ENCODE peak calls at places on chromosomes 12 and 14, in four cellular contexts. G is activated CD4-positive, alpha-beta T cell treated with anti-CD3 and anti-CD28 coated beads, Interleukin-2, amount 50 U/mL, for 24 hours; S is AG09309; Y is nucleus accumbens. O is an unnamed sample.

GRCh38 chr12:76030378-76031080 is 1.0 kb downstream of the PHLDA1 start:
- DNase-seq in G (peak; percentile 32), S (no peak), Y (peak; percentile 40), O (no peak)

GRCh38 chr12:131947482-131948027 is 2.2 kb upstream of the EP400 start:
- DNase-seq in G (no peak), S (no peak), Y (no peak), O (no peak)

GRCh38 chr12:31790759-31791158 is 61.9 kb upstream of the AMN1 start:
- DNase-seq in G (no peak), S (no peak), Y (no peak), O (no peak)

GRCh38 chr12:1566449-1567135 is 27.8 kb downstream of the FBXL14 start:
- DNase-seq in G (no peak), S (no peak), Y (no peak), O (no peak)

GRCh38 chr14:24080142-24080530 is 8.8 kb downstream of the CPNE6 start:
- DNase-seq in G (no peak), S (no peak), Y (no peak), O (no peak)

GRCh38 chr12:121441555-121441954 is 41.6 kb downstream of the RNF34 start:
- DNase-seq in G (no peak), S (no peak), Y (no peak), O (no peak)

GRCh38 chr12:65728913-65729793 is 95.1 kb upstream of the HMGA2 start:
- DNase-seq in G (no peak), S (no peak), Y (no peak), O (no peak)

GRCh38 chr14:76337619-76338545 is 38.1 kb upstream of the ESRRB start:
- DNase-seq in G (no peak), S (no peak), Y (peak; percentile 11), O (no peak)

GRCh38 chr14:94395900-94396574 is 7.6 kb upstream of the SERPINA1 start:
- DNase-seq in G (no peak), S (no peak), Y (no peak), O (no peak)

GRCh38 chr12:54689984-54690383 is 41.8 kb upstream of the DCD start:
- DNase-seq in G (no peak), S (no peak), Y (no peak), O (no peak)

GRCh38 chr12:80590085-80590484 is 117.3 kb upstream of the MYF6 start:
- DNase-seq in G (no peak), S (no peak), Y (no peak), O (no peak)

GRCh38 chr14:84826349-84826748 is 703.6 kb upstream of the FLRT2 start:
- DNase-seq in G (no peak), S (no peak), Y (no peak), O (no peak)

GRCh38 chr12:6323340-6323994 is 13.0 kb downstream of the PLEKHG6 start:
- DNase-seq in G (peak; percentile 58), S (peak; percentile 85), Y (no peak), O (peak; percentile 76)

GRCh38 chr14:95500772-95501401 is 15.6 kb downstream of the SYNE3 start:
- DNase-seq in G (no peak), S (no peak), Y (no peak), O (no peak)

GRCh38 chr12:87667378-87667777 is 361.8 kb downstream of the C12orf50 start:
- DNase-seq in G (no peak), S (no peak), Y (no peak), O (no peak)

GRCh38 chr14:98297567-98297966 is 974.4 kb downstream of the BCL11B start:
- DNase-seq in G (no peak), S (no peak), Y (no peak), O (no peak)

GRCh38 chr12:96120359-96121100 is 73.6 kb upstream of the ELK3 start:
- DNase-seq in G (no peak), S (no peak), Y (no peak), O (no peak)

GRCh38 chr12:15276088-15276698 is 46.1 kb upstream of the PTPRO start:
- DNase-seq in G (no peak), S (no peak), Y (no peak), O (no peak)

GRCh38 chr12:69688021-69688420 is 11.1 kb downstream of the BEST3 start:
- DNase-seq in G (no peak), S (no peak), Y (no peak), O (no peak)

GRCh38 chr14:48937796-48938195 is 648.4 kb downstream of the RPS29 start:
- DNase-seq in G (no peak), S (no peak), Y (peak; percentile 2), O (peak; percentile 14)

GRCh38 chr14:64682173-64682710 is 22.0 kb upstream of the PLEKHG3 start:
- DNase-seq in G (no peak), S (peak; percentile 48), Y (peak; percentile 57), O (no peak)

GRCh38 chr14:88853129-88853528 is 28.7 kb downstream of the TTC8 start:
- DNase-seq in G (no peak), S (no peak), Y (no peak), O (no peak)

GRCh38 chr12:108643941-108644742 is 10.4 kb upstream of the SELPLG start:
- DNase-seq in G (no peak), S (no peak), Y (no peak), O (no peak)

GRCh38 chr12:38163442-38163801 is 153.2 kb upstream of the ALG10B start:
- DNase-seq in G (no peak), S (no peak), Y (no peak), O (no peak)

GRCh38 chr12:1634590-1635191 is 5.7 kb downstream of the WNT5B start:
- DNase-seq in G (peak; percentile 44), S (no peak), Y (peak; percentile 81), O (no peak)

GRCh38 chr12:68896881-68897540 is 36.0 kb downstream of the CPM start:
- DNase-seq in G (no peak), S (no peak), Y (no peak), O (no peak)

GRCh38 chr14:21093769-21094681 is 4.4 kb downstream of the ZNF219 start:
- DNase-seq in G (no peak), S (no peak), Y (peak; percentile 57), O (no peak)

GRCh38 chr12:85350356-85350755 is 70.3 kb downstream of the ALX1 start:
- DNase-seq in G (no peak), S (no peak), Y (no peak), O (no peak)

GRCh38 chr14:105487986-105488777 is 1.5 kb downstream of the CRIP1 start:
- DNase-seq in G (no peak), S (no peak), Y (no peak), O (no peak)

GRCh38 chr14:45254771-45255170 is 1.8 kb upstream of the MIS18BP1 start:
- DNase-seq in G (no peak), S (no peak), Y (no peak), O (no peak)

GRCh38 chr12:124551268-124552144 is 15.9 kb downstream of the NCOR2 start:
- DNase-seq in G (no peak), S (no peak), Y (peak; percentile 43), O (no peak)

GRCh38 chr14:92596328-92596943 is 82.9 kb downstream of the RIN3 start:
- DNase-seq in G (no peak), S (no peak), Y (no peak), O (no peak)